ENCODE peak calls at places on chromosomes 4 and X, in five cellular contexts. R, Q, G, N and K are unnamed samples. For H3K4me1 and H3K36me3, the result is how much of the 10 kb centered on the place peaks cover.

GRCh38 chr4:126405369-126405982 is 1090.7 kb downstream of the FAT4 start:
- DNase-seq in R (peak), Q (no peak), G (no peak), N (no peak), K (no peak)

GRCh38 chrX:128759177-128759576 is 707.0 kb upstream of the ACTRT1 start:
- DNase-seq in R (no peak), Q (no peak), G (no peak), N (no peak), K (no peak)

GRCh38 chrX:43860646-43861370 is 21.4 kb downstream of the MAOB start:
- DNase-seq in R (peak), Q (peak), G (no peak), N (no peak), K (no peak)

GRCh38 chr4:148108776-148109175 is 333.4 kb downstream of the NR3C2 start:
- DNase-seq in R (no peak), Q (no peak), G (no peak), N (no peak), K (no peak)

GRCh38 chr4:10575414-10575813 is 109.2 kb downstream of the CLNK start:
- DNase-seq in R (no peak), Q (no peak), G (no peak), N (no peak), K (no peak)

GRCh38 chrX:132592880-132593279 is 104.0 kb upstream of the MBNL3 start:
- DNase-seq in R (peak), Q (no peak), G (no peak), N (no peak), K (no peak)

GRCh38 chrX:22730542-22730941 is 269.2 kb upstream of the DDX53 start:
- DNase-seq in R (no peak), Q (no peak), G (no peak), N (no peak), K (no peak)

GRCh38 chrX:112731793-112732192 is 52.1 kb upstream of the LHFPL1 start:
- DNase-seq in R (peak), Q (no peak), G (no peak), N (no peak), K (no peak)

GRCh38 chr4:52546449-52546848 is 112.7 kb downstream of the USP46 start:
- DNase-seq in R (no peak), Q (no peak), G (no peak), N (no peak), K (no peak)

GRCh38 chr4:73593631-73594241 is 26.5 kb downstream of the RASSF6 start:
- DNase-seq in R (peak), Q (no peak), G (no peak), N (no peak), K (no peak)

GRCh38 chr4:73596001-73596400 is 24.2 kb downstream of the RASSF6 start:
- DNase-seq in R (no peak), Q (no peak), G (no peak), N (no peak), K (no peak)

GRCh38 chr4:73599182-73599581 is 21.1 kb downstream of the RASSF6 start:
- DNase-seq in R (peak), Q (no peak), G (peak), N (no peak), K (peak)

GRCh38 chr4:73600917-73601316 is 19.3 kb downstream of the RASSF6 start:
- DNase-seq in R (peak), Q (no peak), G (no peak), N (no peak), K (no peak)

DNA sequence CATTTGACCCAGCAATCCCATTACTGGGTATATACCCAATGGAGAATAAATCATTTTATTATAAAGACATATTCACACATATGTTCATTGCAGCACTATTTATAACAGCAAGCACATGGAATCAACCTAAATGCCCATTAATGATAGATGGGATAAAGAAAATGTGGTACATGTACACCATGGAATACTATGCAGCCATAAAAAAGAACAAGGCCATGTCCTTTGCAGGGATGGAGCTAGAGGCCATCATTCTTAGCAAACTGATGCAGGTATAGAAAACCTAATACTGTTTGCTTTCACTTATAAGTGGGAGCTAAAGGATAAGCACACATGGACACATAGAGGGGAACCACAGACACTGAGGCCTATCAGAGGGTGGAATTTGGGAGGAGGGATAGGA is 22.6 kb downstream of the RASSF6 start:
- DNase-seq in R (no peak), Q (no peak), G (no peak), N (no peak), K (no peak)
- H3K4me1 ChIP-seq in R (under half), Q (under half), G (under half), N (under half), K (under half)

GRCh38 chr4:742096-742741 is 36.6 kb downstream of the PCGF3 start:
- DNase-seq in R (no peak), Q (no peak), G (no peak), N (no peak), K (no peak)
- H3K36me3 ChIP-seq in R (under half), Q (half or more), G (under half), N (under half), K (under half)

DNA sequence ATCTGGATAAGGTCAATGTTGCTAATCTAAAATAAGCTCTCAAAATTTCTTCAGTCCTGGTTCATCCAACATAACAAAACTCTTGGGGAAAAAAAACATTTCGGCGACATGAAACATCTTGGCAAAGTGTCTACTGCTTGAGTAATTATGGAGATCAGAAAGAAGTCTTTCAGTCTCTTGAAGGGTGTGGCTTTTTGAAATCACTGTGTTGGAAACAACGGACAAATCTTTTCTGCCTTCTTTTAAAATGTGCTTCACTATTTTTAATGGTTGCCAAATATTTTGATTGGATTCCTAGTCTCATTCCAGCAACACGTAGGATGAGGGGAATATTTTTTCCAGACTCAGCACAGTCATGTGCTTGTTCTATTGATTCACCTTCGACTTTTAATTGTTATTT is 138.6 kb downstream of the KLHL8 start:
- DNase-seq in R (no peak), Q (no peak), G (no peak), N (no peak), K (no peak)
- H3K4me1 ChIP-seq in R (under half), Q (half or more), G (under half), N (half or more), K (under half)

GRCh38 chrX:47217852-47218279 is 615 bp upstream of the CDK16 start:
- DNase-seq in R (peak), Q (peak), G (peak), N (peak), K (peak)

GRCh38 chrX:47214435-47215077 is 3.9 kb upstream of the CDK16 start:
- DNase-seq in R (no peak), Q (no peak), G (no peak), N (no peak), K (no peak)

GRCh38 chrX:47216393-47216925 is 2.0 kb upstream of the CDK16 start:
- DNase-seq in R (no peak), Q (no peak), G (no peak), N (no peak), K (no peak)

GRCh38 chrX:47217121-47217851 is 1.2 kb upstream of the CDK16 start:
- DNase-seq in R (no peak), Q (peak), G (no peak), N (peak), K (no peak)

GRCh38 chrX:47215291-47215900 is 3.1 kb upstream of the CDK16 start:
- DNase-seq in R (no peak), Q (no peak), G (no peak), N (no peak), K (no peak)
- H3K36me3 ChIP-seq in R (under half), Q (half or more), G (half or more), N (half or more), K (under half)

GRCh38 chr4:2802618-2803531 is 10.0 kb downstream of the SH3BP2 start:
- DNase-seq in R (no peak), Q (no peak), G (no peak), N (peak), K (no peak)
- H3K4me1 ChIP-seq in R (under half), Q (half or more), G (under half), N (half or more), K (under half)

GRCh38 chr4:145774473-145774872 is 94.5 kb downstream of the C4orf51 start:
- DNase-seq in R (no peak), Q (no peak), G (no peak), N (no peak), K (no peak)

GRCh38 chr4:145773581-145774234 is 93.8 kb downstream of the C4orf51 start:
- DNase-seq in R (no peak), Q (no peak), G (no peak), N (no peak), K (no peak)

GRCh38 chr4:145775406-145775805 is 95.5 kb downstream of the C4orf51 start:
- DNase-seq in R (no peak), Q (no peak), G (no peak), N (no peak), K (no peak)

GRCh38 chr4:145779319-145779801 is 99.4 kb downstream of the C4orf51 start:
- DNase-seq in R (no peak), Q (no peak), G (no peak), N (no peak), K (peak)

DNA sequence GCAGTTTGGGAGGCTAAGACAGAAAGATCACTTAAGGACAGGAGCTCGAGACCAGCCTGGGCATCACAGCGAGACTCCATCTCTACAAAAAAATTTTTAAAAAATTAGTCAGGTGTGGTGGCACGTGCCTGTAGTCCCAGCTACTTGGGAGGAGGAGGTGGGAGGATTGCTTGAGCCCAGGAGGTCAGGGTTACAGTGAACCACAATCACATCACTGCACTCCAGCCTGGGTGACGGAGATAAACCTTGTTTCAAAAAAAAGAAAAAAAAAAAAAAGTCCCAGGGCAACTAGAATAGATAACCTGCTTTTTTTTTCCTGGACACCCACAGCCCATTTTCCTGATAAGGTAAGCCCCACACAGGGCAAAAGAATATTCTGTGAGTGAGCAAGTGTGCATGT is 96.3 kb downstream of the C4orf51 start:
- DNase-seq in R (no peak), Q (no peak), G (no peak), N (no peak), K (no peak)
- H3K36me3 ChIP-seq in R (under half), Q (under half), G (under half), N (under half), K (under half)

DNA sequence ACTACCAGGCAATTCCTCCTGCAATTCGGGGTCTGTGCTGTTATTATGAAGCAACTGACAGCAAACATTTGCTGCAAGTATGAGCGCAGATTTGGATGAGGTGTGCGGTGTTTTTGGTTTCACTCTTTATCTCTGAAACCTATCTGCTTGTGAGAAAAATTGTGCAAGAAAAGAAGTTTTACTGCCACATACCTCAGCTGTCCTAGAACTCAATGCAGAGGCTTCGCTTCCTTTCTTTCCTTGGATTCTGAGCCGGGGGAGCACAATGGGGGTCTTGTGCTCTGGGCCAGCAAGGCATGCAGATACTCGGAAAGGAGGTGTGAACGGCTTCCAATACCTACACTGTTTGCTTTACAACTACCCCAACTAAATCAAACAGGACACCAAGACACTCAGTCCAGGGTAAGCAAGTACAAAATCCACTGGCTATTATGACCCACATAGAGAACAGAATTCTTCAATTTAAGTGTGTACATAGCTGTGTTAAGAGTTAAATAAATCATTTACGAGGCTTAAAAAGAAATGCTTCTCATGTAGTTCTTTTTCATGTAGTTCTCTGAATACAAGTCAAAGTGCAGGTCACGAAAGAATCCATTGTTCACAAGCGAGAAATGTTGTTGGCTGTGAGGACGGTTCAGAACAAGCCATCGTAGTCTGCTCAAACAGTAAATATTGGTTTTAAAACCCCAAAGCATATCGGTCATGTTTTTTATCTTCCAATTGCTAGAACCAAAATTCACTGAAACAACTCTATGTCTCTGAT is 1.1 kb downstream of the SORBS2 start:
- DNase-seq in R (no peak), Q (no peak), G (no peak), N (no peak), K (no peak)
- H3K4me1 ChIP-seq in R (under half), Q (under half), G (under half), N (under half), K (under half)

GRCh38 chr4:33725861-33726260 is 2518.5 kb downstream of the ARAP2 start:
- DNase-seq in R (no peak), Q (no peak), G (no peak), N (no peak), K (no peak)

GRCh38 chr4:33722800-33723511 is 2521.4 kb downstream of the ARAP2 start:
- DNase-seq in R (peak), Q (no peak), G (no peak), N (no peak), K (no peak)

GRCh38 chr4:33722254-33722653 is 2522.1 kb downstream of the ARAP2 start:
- DNase-seq in R (peak), Q (no peak), G (no peak), N (no peak), K (no peak)

GRCh38 chr4:33724685-33725084 is 2519.6 kb downstream of the ARAP2 start:
- DNase-seq in R (no peak), Q (no peak), G (no peak), N (no peak), K (no peak)
- H3K36me3 ChIP-seq in R (under half), Q (under half), G (under half), N (under half), K (under half)

GRCh38 chr4:1766336-1767057 is 26.6 kb upstream of the FGFR3 start:
- DNase-seq in R (no peak), Q (no peak), G (peak), N (no peak), K (no peak)
- H3K4me1 ChIP-seq in R (under half), Q (under half), G (under half), N (under half), K (under half)